ENCODE peak calls at places on chromosome X, in seven cellular contexts. D is astrocyte of the spinal cord, H is foreskin fibroblast, E is kidney epithelial cell, Z is brain microvascular endothelial cell, X is upper lobe of right lung, A is hepatocyte. Y is an unnamed sample.
A peak's percentile ranks its signal among the peaks of the same experiment; 100 is the strongest.

GRCh38 chrX:11423949-11424348 is 130.7 kb downstream of the AMELX start:
- DNase-seq in D (no peak), H (no peak), E (no peak), Z (no peak), X (no peak), A (no peak), Y (no peak)

GRCh38 chrX:153946910-153947769 is 2.7 kb upstream of the RENBP start:
- DNase-seq in D (peak; percentile 79), H (peak; percentile 54), E (no peak), Z (peak; percentile 56), X (peak; percentile 85), A (peak; percentile 85), Y (peak; percentile 41)

GRCh38 chrX:40360557-40360956 is 220.2 kb upstream of the ATP6AP2 start:
- DNase-seq in D (no peak), H (no peak), E (no peak), Z (no peak), X (no peak), A (no peak), Y (no peak)

GRCh38 chrX:69128573-69128972 is 36.7 kb downstream of the PJA1 start:
- DNase-seq in D (peak; percentile 12), H (no peak), E (no peak), Z (no peak), X (peak; percentile 65), A (no peak), Y (no peak)

GRCh38 chrX:71998836-71999509 is 88.3 kb downstream of the NHSL2 start:
- DNase-seq in D (no peak), H (no peak), E (no peak), Z (no peak), X (no peak), A (no peak), Y (no peak)

GRCh38 chrX:10176121-10177003 is 19.6 kb downstream of the CLCN4 start:
- DNase-seq in D (no peak), H (no peak), E (no peak), Z (no peak), X (no peak), A (no peak), Y (no peak)

GRCh38 chrX:98380106-98380505 is 1496.4 kb downstream of the RPA4 start:
- DNase-seq in D (no peak), H (no peak), E (no peak), Z (no peak), X (no peak), A (no peak), Y (no peak)

GRCh38 chrX:69618803-69619202 is 2.9 kb downstream of the EDA start:
- DNase-seq in D (no peak), H (no peak), E (no peak), Z (peak; percentile 5), X (no peak), A (peak; percentile 35), Y (no peak)

GRCh38 chrX:39261446-39262147 is 460.3 kb downstream of the MID1IP1 start:
- DNase-seq in D (peak; percentile 24), H (peak; percentile 5), E (peak; percentile 49), Z (peak; percentile 27), X (no peak), A (peak; percentile 52), Y (no peak)

GRCh38 chrX:39258331-39258730 is 457.1 kb downstream of the MID1IP1 start:
- DNase-seq in D (no peak), H (no peak), E (no peak), Z (peak; percentile 2), X (no peak), A (no peak), Y (no peak)

GRCh38 chrX:39263946-39264483 is 462.8 kb downstream of the MID1IP1 start:
- DNase-seq in D (no peak), H (no peak), E (no peak), Z (no peak), X (no peak), A (no peak), Y (no peak)

GRCh38 chrX:39262641-39263040 is 461.4 kb downstream of the MID1IP1 start:
- DNase-seq in D (no peak), H (no peak), E (no peak), Z (no peak), X (no peak), A (no peak), Y (no peak)

GRCh38 chrX:39260965-39261364 is 459.7 kb downstream of the MID1IP1 start:
- DNase-seq in D (no peak), H (no peak), E (no peak), Z (peak; percentile 13), X (no peak), A (no peak), Y (no peak)
- TF ChIP-seq CTCF in D (no peak), H (no peak), E (no peak), Z (no peak), X (no peak), A (no peak), Y (no peak)

DNA sequence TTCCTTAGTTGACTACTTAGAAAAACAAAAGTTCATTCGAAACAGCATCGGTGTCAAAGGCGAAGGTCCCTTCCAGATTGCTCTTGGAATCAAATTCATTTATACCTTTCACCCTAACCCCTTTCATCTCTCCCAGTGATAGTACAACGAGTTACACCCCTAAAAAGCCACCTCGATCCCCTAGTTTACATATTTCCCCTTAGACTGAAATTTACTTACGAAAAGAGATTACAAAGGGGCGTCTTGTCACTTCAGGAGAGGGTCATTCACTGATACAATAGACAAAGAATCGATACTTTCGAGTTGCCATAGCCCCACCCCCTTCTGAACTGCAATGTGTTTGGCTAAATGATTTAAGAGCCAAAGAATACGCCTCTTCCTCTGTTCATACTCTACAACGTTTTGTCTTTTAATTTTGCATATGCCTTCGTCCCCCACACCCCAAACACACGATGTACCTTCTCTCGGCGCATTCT is 88.3 kb downstream of the HPRT1 start:
- DNase-seq in D (no peak), H (no peak), E (no peak), Z (no peak), X (no peak), A (no peak), Y (no peak)
- H3K4me3 ChIP-seq in D (peak overlapping the region; percentile 70), H (peak overlapping the region; percentile 88), E (peak overlapping the region; percentile 77), Z (peak overlapping the region; percentile 72), X (peak overlapping the region; percentile 51), A (peak overlapping the region; percentile 54), Y (peak overlapping the region; percentile 80)

DNA sequence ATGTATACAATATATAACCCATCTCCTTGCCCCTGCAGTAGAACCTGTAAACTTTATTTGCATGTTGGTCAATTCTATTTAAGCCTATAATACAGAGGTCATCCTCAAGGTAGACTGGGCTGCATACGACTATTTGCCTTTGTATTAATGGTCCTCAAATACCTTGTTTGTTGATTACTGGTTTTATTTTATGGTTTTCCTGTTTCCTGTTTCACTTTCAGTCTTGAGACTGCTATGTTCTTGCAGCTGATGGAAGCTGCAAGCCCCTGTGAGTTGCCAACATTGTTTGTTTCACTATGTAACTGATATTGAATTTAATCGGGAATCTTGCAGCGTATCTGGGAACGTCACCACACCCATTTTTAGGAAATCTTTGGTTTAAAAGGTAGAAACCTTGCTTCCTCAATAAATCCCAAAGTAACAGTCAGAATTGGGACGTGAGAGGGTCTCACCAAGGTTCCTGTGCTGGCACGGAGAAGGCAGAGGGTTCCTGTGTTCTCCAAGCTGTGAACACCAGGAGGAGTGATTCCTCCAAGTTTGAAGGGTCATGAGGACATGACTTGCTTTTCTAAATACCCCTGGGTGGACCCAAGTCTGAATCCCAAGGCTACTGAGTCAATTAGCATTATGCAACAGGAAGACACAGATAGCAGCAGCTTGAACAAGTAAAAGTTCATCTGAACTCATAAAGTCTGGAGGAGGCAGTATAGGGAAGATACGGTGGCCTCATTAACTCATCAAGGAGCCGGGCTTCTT is 110.6 kb upstream of the PNPLA4 start:
- DNase-seq in D (no peak), H (no peak), E (no peak), Z (no peak), X (no peak), A (no peak), Y (no peak)
- TF ChIP-seq CTCF in D (no peak), H (no peak), E (no peak), Z (no peak), X (no peak), A (no peak), Y (no peak)

GRCh38 chrX:155880586-155881157 is 473 bp upstream of the VAMP7 start:
- DNase-seq in D (no peak), H (no peak), E (no peak), Z (no peak), X (no peak), A (peak; percentile 7), Y (no peak)
- H3K4me3 ChIP-seq in D (peak overlapping the region; percentile 71), H (peak overlapping the region; percentile 84), E (peak overlapping the region; percentile 85), Z (peak overlapping the region; percentile 80), X (peak overlapping the region; percentile 67), A (peak overlapping the region; percentile 21), Y (peak overlapping the region; percentile 63)

GRCh38 chrX:39137363-39137954 is 336.2 kb downstream of the MID1IP1 start:
- DNase-seq in D (no peak), H (no peak), E (no peak), Z (no peak), X (no peak), A (no peak), Y (no peak)

DNA sequence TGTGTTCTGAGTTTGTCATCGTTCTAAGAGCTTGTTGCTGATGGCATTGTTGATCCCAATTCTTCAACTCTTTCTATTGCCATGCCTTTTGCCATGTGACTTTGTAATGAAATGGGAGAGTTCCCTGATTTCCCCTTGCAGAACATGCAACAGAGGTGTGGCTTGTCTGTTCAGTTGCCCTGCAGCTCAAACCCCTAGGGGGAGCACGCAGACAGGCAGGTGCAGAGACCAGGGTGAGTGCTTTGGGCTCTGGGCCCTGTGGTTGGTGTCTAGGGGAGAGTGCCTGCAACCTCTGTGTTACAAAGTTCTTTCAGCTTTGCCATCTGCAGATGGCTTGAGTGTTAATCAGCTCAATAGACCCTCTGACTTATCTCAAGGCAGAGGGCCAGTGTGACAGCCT is 332.7 kb downstream of the MID1IP1 start:
- DNase-seq in D (no peak), H (no peak), E (no peak), Z (no peak), X (no peak), A (peak; percentile 15), Y (no peak)
- TF ChIP-seq CTCF in D (no peak), H (no peak), E (peak; percentile 21), Z (peak; percentile 21), X (peak; percentile 7), A (no peak), Y (no peak)

GRCh38 chrX:38804481-38805293 is 3.4 kb downstream of the MID1IP1 start:
- DNase-seq in D (no peak), H (no peak), E (no peak), Z (no peak), X (peak; percentile 70), A (peak; percentile 32), Y (no peak)

GRCh38 chrX:38800981-38801845 is at the start of gene MID1IP1:
- DNase-seq in D (peak; percentile 93), H (peak; percentile 90), E (peak; percentile 60), Z (peak; percentile 91), X (peak; percentile 95), A (peak; percentile 93), Y (peak; percentile 67)

GRCh38 chrX:38805294-38806053 is 4.2 kb downstream of the MID1IP1 start:
- DNase-seq in D (peak; percentile 81), H (peak; percentile 70), E (no peak), Z (no peak), X (peak; percentile 88), A (peak; percentile 77), Y (peak; percentile 43)

GRCh38 chrX:38803609-38804480 is 2.6 kb downstream of the MID1IP1 start:
- DNase-seq in D (peak; percentile 76), H (peak; percentile 86), E (no peak), Z (no peak), X (peak; percentile 94), A (peak; percentile 90), Y (no peak)

DNA sequence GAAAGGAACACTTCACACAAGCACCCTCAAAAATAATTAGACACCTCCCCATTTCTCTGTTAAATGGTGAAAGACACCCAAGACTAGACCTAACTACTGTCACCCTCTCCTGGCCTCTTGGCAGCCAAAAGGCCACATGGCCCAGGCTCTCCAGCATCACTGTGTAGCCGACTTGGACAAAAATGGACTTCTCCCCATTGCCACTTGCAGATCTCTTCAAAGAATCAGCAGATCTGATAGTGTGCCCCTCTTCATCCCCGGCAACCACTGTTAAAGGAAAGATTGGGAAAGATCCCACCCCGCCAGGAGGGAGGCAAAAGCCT is 2.0 kb downstream of the MID1IP1 start:
- DNase-seq in D (no peak), H (no peak), E (no peak), Z (no peak), X (no peak), A (no peak), Y (no peak)
- H3K4me3 ChIP-seq in D (peak overlapping the region; percentile 64), H (peak overlapping the region; percentile 78), E (no peak overlapping the region), Z (peak overlapping the region; percentile 73), X (peak overlapping the region; percentile 67), A (peak overlapping the region; percentile 9), Y (peak overlapping the region; percentile 75)

Y was measured in AG04450.